ENCODE peak calls at places on chromosomes 11 and 22, in ten cellular contexts. Q is stimulated activated naive CD8-positive, alpha-beta T cell treated with anti-CD3 and anti-CD28 coated beads, Interleukin-15, amount 100 ng/mL, for 72 hours; W is CD4-positive, alpha-beta T cell; T is HepG2; M is body of pancreas; Z is natural killer cell treated with Interleukin-12 subunit alpha and Interleukin-12 subunit beta and Interleukin-15 and Interleukin-18, amount 100 ng/mL, for 72 hours; J is CD8-positive, alpha-beta T cell; N is right lobe of liver; G is upper lobe of right lung; V is effector memory CD8-positive, alpha-beta T cell. K is an unnamed sample.

GRCh38 chr11:102592634-102593581 is 32.2 kb downstream of the MMP20 start:
- ATAC-seq in Q (no peak), J (no peak), W (no peak), Z (no peak), V (no peak), T (peak), M (no peak), N (peak), G (peak), K (peak)

GRCh38 chr11:65381721-65382035 is 768 bp downstream of the SLC25A45 start:
- ATAC-seq in N (peak), V (no peak), T (no peak), J (no peak), Q (peak), G (peak), W (no peak), M (no peak), Z (no peak), K (peak)

GRCh38 chr11:113046866-113047265 is 85.6 kb downstream of the NCAM1 start:
- ATAC-seq in J (no peak), M (no peak), N (no peak), G (no peak), Z (no peak), V (no peak), W (no peak), Q (no peak), T (no peak), K (no peak)

GRCh38 chr11:114110948-114111347 is 51.4 kb downstream of the ZBTB16 start:
- ATAC-seq in M (peak), Q (no peak), W (no peak), J (no peak), Z (no peak), N (peak), G (peak), V (peak), T (no peak), K (no peak)

GRCh38 chr11:20353829-20354434 is 9.6 kb upstream of the HTATIP2 start:
- ATAC-seq in Z (no peak), W (no peak), N (peak), Q (no peak), V (peak), M (peak), G (peak), T (peak), J (peak), K (peak)

GRCh38 chr11:125338886-125339811 is 156.9 kb downstream of the FEZ1 start:
- ATAC-seq in Q (no peak), W (no peak), G (peak), J (no peak), T (no peak), Z (no peak), M (peak), N (no peak), V (no peak), K (no peak)

GRCh38 chr22:47678667-47679287 is 916.3 kb downstream of the TBC1D22A start:
- ATAC-seq in M (no peak), G (no peak), W (no peak), Q (no peak), Z (no peak), T (no peak), J (no peak), N (no peak), V (no peak), K (no peak)

GRCh38 chr11:117180661-117181585 is 2.4 kb downstream of the SIDT2 start:
- ATAC-seq in M (peak), Q (peak), J (peak), Z (no peak), W (peak), V (peak), T (peak), N (no peak), G (peak), K (peak)

GRCh38 chr11:78423241-78423640 is 5.6 kb upstream of the GAB2 start:
- ATAC-seq in G (no peak), V (no peak), M (no peak), T (no peak), J (no peak), Q (no peak), N (no peak), Z (no peak), W (no peak), K (no peak)

GRCh38 chr11:26849009-26849408 is 127.1 kb upstream of the SLC5A12 start:
- ATAC-seq in G (peak), M (no peak), W (no peak), J (no peak), N (peak), Q (no peak), T (no peak), V (no peak), Z (no peak), K (no peak)

GRCh38 chr22:39738746-39739145 is 154.8 kb downstream of the ENTHD1 start:
- ATAC-seq in N (no peak), Q (no peak), J (no peak), V (no peak), M (no peak), W (no peak), G (no peak), Z (no peak), T (no peak), K (no peak)

GRCh38 chr22:44625981-44626687 is 75.9 kb upstream of the PRR5 start:
- ATAC-seq in J (peak), Z (peak), V (peak), T (peak), N (peak), W (peak), Q (peak), G (peak), M (peak), K (peak)

GRCh38 chr11:115338476-115338875 is 165.7 kb downstream of the CADM1 start:
- ATAC-seq in W (no peak), G (peak), M (no peak), N (no peak), J (no peak), Q (no peak), T (no peak), V (no peak), Z (no peak), K (no peak)

GRCh38 chr11:33835143-33835878 is 56.6 kb downstream of the LMO2 start:
- ATAC-seq in V (no peak), Q (no peak), T (no peak), G (no peak), W (no peak), M (no peak), J (no peak), Z (no peak), N (no peak), K (no peak)

GRCh38 chr11:20126724-20127123 is 33.6 kb downstream of the DBX1 start:
- ATAC-seq in T (no peak), W (no peak), Z (no peak), V (no peak), G (no peak), M (no peak), N (no peak), Q (no peak), J (no peak), K (no peak)

GRCh38 chr11:12245091-12245490 is 132.3 kb upstream of the PARVA start:
- ATAC-seq in G (no peak), Z (no peak), M (no peak), T (no peak), J (no peak), N (no peak), W (no peak), V (no peak), Q (no peak), K (no peak)

GRCh38 chr22:37330200-37331033 is 48.1 kb downstream of the CYTH4 start:
- ATAC-seq in N (peak), Z (peak), V (peak), J (no peak), T (peak), M (peak), Q (peak), W (peak), G (peak), K (peak)

GRCh38 chr11:114162719-114163123 is 103.2 kb downstream of the ZBTB16 start:
- ATAC-seq in N (peak), J (no peak), W (no peak), M (peak), V (no peak), T (no peak), Z (no peak), G (peak), Q (no peak), K (no peak)

GRCh38 chr11:121538054-121538453 is 85.3 kb upstream of the SORL1-AS1 start:
- ATAC-seq in T (no peak), N (no peak), Q (peak), G (no peak), M (no peak), J (no peak), Z (no peak), W (no peak), V (peak), K (peak)

GRCh38 chr11:43269229-43269928 is 42.4 kb upstream of the API5 start:
- ATAC-seq in G (no peak), T (no peak), J (no peak), N (no peak), W (no peak), Q (no peak), M (no peak), Z (no peak), V (no peak), K (no peak)

GRCh38 chr11:9802291-9802861 is 138.5 kb downstream of the SWAP70 start:
- ATAC-seq in Q (no peak), W (no peak), T (no peak), M (no peak), N (no peak), Z (no peak), J (no peak), G (no peak), V (no peak), K (no peak)

GRCh38 chr11:19389787-19390303 is 149.1 kb upstream of the E2F8 start:
- ATAC-seq in V (no peak), Q (no peak), J (no peak), M (peak), W (no peak), Z (no peak), N (peak), G (peak), T (peak), K (no peak)

GRCh38 chr11:82989628-82990404 is 81.9 kb downstream of the RAB30 start:
- ATAC-seq in J (peak), N (no peak), Z (no peak), T (peak), Q (peak), M (no peak), G (no peak), W (peak), V (peak), K (no peak)

GRCh38 chr11:111723595-111723994 is 42.6 kb downstream of the PPP2R1B start:
- ATAC-seq in M (no peak), W (no peak), Q (peak), N (no peak), T (no peak), Z (no peak), G (no peak), J (no peak), V (no peak), K (no peak)